ENCODE peak calls at places on chromosomes 2 and 18, in ten cellular contexts. One of them, this sample, is unnamed.

GRCh38 chr18:11808001-11808855 is 43.0 kb upstream of the CHMP1B start:
- DNase-seq in HT-29: no peak
- DNase-seq in iPS-NIHi11: peak
- DNase-seq in T-helper 2 cell: no peak
- DNase-seq in HCT116: peak
- DNase-seq in COLO829: no peak
- DNase-seq in AG10803: peak
- DNase-seq in NCI-H345: no peak
- DNase-seq in sciatic nerve: no peak
- DNase-seq in lower lobe of right lung: no peak
- DNase-seq in this sample: no peak

GRCh38 chr2:47299555-47299954 is 103.4 kb upstream of the MSH2 start:
- DNase-seq in sciatic nerve: no peak
- DNase-seq in iPS-NIHi11: no peak
- DNase-seq in COLO829: no peak
- DNase-seq in AG10803: peak
- DNase-seq in lower lobe of right lung: no peak
- DNase-seq in NCI-H345: no peak
- DNase-seq in T-helper 2 cell: no peak
- DNase-seq in HCT116: no peak
- DNase-seq in HT-29: no peak
- DNase-seq in this sample: no peak

GRCh38 chr2:196592331-196592911 is 47.1 kb upstream of the CCDC150 start:
- DNase-seq in iPS-NIHi11: no peak
- DNase-seq in NCI-H345: peak
- DNase-seq in T-helper 2 cell: no peak
- DNase-seq in HT-29: no peak
- DNase-seq in sciatic nerve: no peak
- DNase-seq in lower lobe of right lung: peak
- DNase-seq in COLO829: no peak
- DNase-seq in HCT116: no peak
- DNase-seq in AG10803: peak
- DNase-seq in this sample: peak

GRCh38 chr2:20141056-20141762 is 83.7 kb downstream of the SDC1 start:
- DNase-seq in iPS-NIHi11: no peak
- DNase-seq in AG10803: peak
- DNase-seq in HCT116: peak
- DNase-seq in HT-29: peak
- DNase-seq in COLO829: peak
- DNase-seq in sciatic nerve: no peak
- DNase-seq in NCI-H345: no peak
- DNase-seq in lower lobe of right lung: peak
- DNase-seq in T-helper 2 cell: no peak
- DNase-seq in this sample: peak

GRCh38 chr2:43412121-43412753 is 183.6 kb downstream of the THADA start:
- DNase-seq in T-helper 2 cell: no peak
- DNase-seq in lower lobe of right lung: no peak
- DNase-seq in sciatic nerve: no peak
- DNase-seq in AG10803: no peak
- DNase-seq in HT-29: no peak
- DNase-seq in iPS-NIHi11: no peak
- DNase-seq in NCI-H345: no peak
- DNase-seq in COLO829: no peak
- DNase-seq in HCT116: no peak
- DNase-seq in this sample: no peak

GRCh38 chr18:3947383-3947782 is 497.4 kb downstream of the TGIF1 start:
- DNase-seq in iPS-NIHi11: no peak
- DNase-seq in HT-29: no peak
- DNase-seq in HCT116: no peak
- DNase-seq in sciatic nerve: no peak
- DNase-seq in AG10803: no peak
- DNase-seq in COLO829: no peak
- DNase-seq in lower lobe of right lung: no peak
- DNase-seq in T-helper 2 cell: no peak
- DNase-seq in NCI-H345: no peak
- DNase-seq in this sample: no peak

GRCh38 chr2:232418466-232419244 is 12.0 kb downstream of the ALPG start:
- DNase-seq in HCT116: no peak
- DNase-seq in iPS-NIHi11: peak
- DNase-seq in T-helper 2 cell: no peak
- DNase-seq in COLO829: no peak
- DNase-seq in sciatic nerve: peak
- DNase-seq in AG10803: no peak
- DNase-seq in HT-29: no peak
- DNase-seq in lower lobe of right lung: peak
- DNase-seq in NCI-H345: no peak
- DNase-seq in this sample: peak

GRCh38 chr2:230068658-230069080 is at the start of gene SLC16A14:
- DNase-seq in AG10803: peak
- DNase-seq in iPS-NIHi11: peak
- DNase-seq in sciatic nerve: no peak
- DNase-seq in T-helper 2 cell: no peak
- DNase-seq in lower lobe of right lung: no peak
- DNase-seq in HCT116: peak
- DNase-seq in NCI-H345: peak
- DNase-seq in HT-29: peak
- DNase-seq in COLO829: no peak
- DNase-seq in this sample: peak

GRCh38 chr2:162732946-162733698 is 105.4 kb downstream of the KCNH7 start:
- DNase-seq in AG10803: no peak
- DNase-seq in lower lobe of right lung: no peak
- DNase-seq in COLO829: no peak
- DNase-seq in HCT116: no peak
- DNase-seq in T-helper 2 cell: no peak
- DNase-seq in sciatic nerve: no peak
- DNase-seq in NCI-H345: peak
- DNase-seq in iPS-NIHi11: no peak
- DNase-seq in HT-29: peak
- DNase-seq in this sample: peak

GRCh38 chr2:10435427-10436204 is 12.5 kb downstream of the ODC1 start:
- DNase-seq in T-helper 2 cell: no peak
- DNase-seq in NCI-H345: no peak
- DNase-seq in COLO829: no peak
- DNase-seq in iPS-NIHi11: no peak
- DNase-seq in AG10803: no peak
- DNase-seq in lower lobe of right lung: no peak
- DNase-seq in sciatic nerve: peak
- DNase-seq in HT-29: no peak
- DNase-seq in HCT116: no peak
- DNase-seq in this sample: no peak

GRCh38 chr2:122062506-122062905 is 307.1 kb downstream of the TSN start:
- DNase-seq in COLO829: no peak
- DNase-seq in HCT116: no peak
- DNase-seq in lower lobe of right lung: no peak
- DNase-seq in AG10803: no peak
- DNase-seq in iPS-NIHi11: no peak
- DNase-seq in sciatic nerve: no peak
- DNase-seq in NCI-H345: no peak
- DNase-seq in HT-29: no peak
- DNase-seq in T-helper 2 cell: no peak
- DNase-seq in this sample: no peak

GRCh38 chr2:62293490-62294212 is 97.7 kb downstream of the B3GNT2 start:
- DNase-seq in COLO829: no peak
- DNase-seq in lower lobe of right lung: peak
- DNase-seq in sciatic nerve: peak
- DNase-seq in iPS-NIHi11: peak
- DNase-seq in HCT116: no peak
- DNase-seq in AG10803: no peak
- DNase-seq in NCI-H345: peak
- DNase-seq in HT-29: peak
- DNase-seq in T-helper 2 cell: no peak
- DNase-seq in this sample: peak

GRCh38 chr2:9594361-9595063 is 36.3 kb downstream of the YWHAQ start:
- DNase-seq in lower lobe of right lung: no peak
- DNase-seq in sciatic nerve: no peak
- DNase-seq in iPS-NIHi11: peak
- DNase-seq in NCI-H345: peak
- DNase-seq in HT-29: peak
- DNase-seq in HCT116: peak
- DNase-seq in T-helper 2 cell: no peak
- DNase-seq in AG10803: peak
- DNase-seq in COLO829: peak
- DNase-seq in this sample: no peak

GRCh38 chr2:163157891-163158511 is 319.4 kb upstream of the KCNH7 start:
- DNase-seq in HCT116: no peak
- DNase-seq in COLO829: peak
- DNase-seq in NCI-H345: no peak
- DNase-seq in AG10803: peak
- DNase-seq in iPS-NIHi11: no peak
- DNase-seq in lower lobe of right lung: no peak
- DNase-seq in sciatic nerve: no peak
- DNase-seq in HT-29: no peak
- DNase-seq in T-helper 2 cell: no peak
- DNase-seq in this sample: peak

GRCh38 chr2:27960237-27960912 is 69.8 kb downstream of the BABAM2 start:
- DNase-seq in HT-29: no peak
- DNase-seq in lower lobe of right lung: no peak
- DNase-seq in sciatic nerve: no peak
- DNase-seq in COLO829: peak
- DNase-seq in HCT116: no peak
- DNase-seq in T-helper 2 cell: no peak
- DNase-seq in AG10803: peak
- DNase-seq in NCI-H345: no peak
- DNase-seq in iPS-NIHi11: no peak
- DNase-seq in this sample: no peak

GRCh38 chr2:64404002-64404731 is 49.8 kb upstream of the LGALSL start:
- DNase-seq in T-helper 2 cell: no peak
- DNase-seq in COLO829: peak
- DNase-seq in HT-29: no peak
- DNase-seq in HCT116: no peak
- DNase-seq in sciatic nerve: peak
- DNase-seq in lower lobe of right lung: peak
- DNase-seq in iPS-NIHi11: peak
- DNase-seq in NCI-H345: no peak
- DNase-seq in AG10803: peak
- DNase-seq in this sample: peak

GRCh38 chr2:197011033-197011432 is 84.5 kb upstream of the PGAP1 start:
- DNase-seq in iPS-NIHi11: no peak
- DNase-seq in AG10803: no peak
- DNase-seq in HT-29: no peak
- DNase-seq in COLO829: no peak
- DNase-seq in lower lobe of right lung: no peak
- DNase-seq in HCT116: no peak
- DNase-seq in NCI-H345: no peak
- DNase-seq in sciatic nerve: no peak
- DNase-seq in T-helper 2 cell: no peak
- DNase-seq in this sample: no peak

GRCh38 chr2:88227446-88227845 is 57.3 kb downstream of the THNSL2 start:
- DNase-seq in HCT116: peak
- DNase-seq in T-helper 2 cell: no peak
- DNase-seq in COLO829: peak
- DNase-seq in lower lobe of right lung: no peak
- DNase-seq in NCI-H345: no peak
- DNase-seq in sciatic nerve: no peak
- DNase-seq in AG10803: peak
- DNase-seq in HT-29: no peak
- DNase-seq in iPS-NIHi11: peak
- DNase-seq in this sample: peak

GRCh38 chr18:45775241-45775676 is 50.2 kb upstream of the SIGLEC15 start:
- DNase-seq in NCI-H345: no peak
- DNase-seq in HCT116: peak
- DNase-seq in HT-29: no peak
- DNase-seq in T-helper 2 cell: peak
- DNase-seq in lower lobe of right lung: peak
- DNase-seq in sciatic nerve: peak
- DNase-seq in AG10803: peak
- DNase-seq in iPS-NIHi11: peak
- DNase-seq in COLO829: no peak
- DNase-seq in this sample: no peak

GRCh38 chr2:135168119-135168872 is 116.2 kb downstream of the RAB3GAP1 start:
- DNase-seq in HT-29: no peak
- DNase-seq in T-helper 2 cell: no peak
- DNase-seq in COLO829: no peak
- DNase-seq in NCI-H345: no peak
- DNase-seq in HCT116: no peak
- DNase-seq in AG10803: no peak
- DNase-seq in sciatic nerve: no peak
- DNase-seq in lower lobe of right lung: no peak
- DNase-seq in iPS-NIHi11: no peak
- DNase-seq in this sample: no peak

GRCh38 chr2:10521356-10521755 is 73.2 kb upstream of the ODC1 start:
- DNase-seq in iPS-NIHi11: peak
- DNase-seq in NCI-H345: no peak
- DNase-seq in AG10803: no peak
- DNase-seq in COLO829: no peak
- DNase-seq in T-helper 2 cell: no peak
- DNase-seq in lower lobe of right lung: no peak
- DNase-seq in HCT116: no peak
- DNase-seq in sciatic nerve: peak
- DNase-seq in HT-29: no peak
- DNase-seq in this sample: no peak

GRCh38 chr18:51053822-51054221 is 23.8 kb downstream of the SMAD4 start:
- DNase-seq in HCT116: no peak
- DNase-seq in sciatic nerve: no peak
- DNase-seq in iPS-NIHi11: no peak
- DNase-seq in T-helper 2 cell: no peak
- DNase-seq in COLO829: no peak
- DNase-seq in NCI-H345: no peak
- DNase-seq in lower lobe of right lung: no peak
- DNase-seq in AG10803: no peak
- DNase-seq in HT-29: no peak
- DNase-seq in this sample: no peak

GRCh38 chr2:589551-589950 is 87.7 kb downstream of the TMEM18 start:
- DNase-seq in HCT116: no peak
- DNase-seq in HT-29: no peak
- DNase-seq in lower lobe of right lung: no peak
- DNase-seq in AG10803: no peak
- DNase-seq in iPS-NIHi11: no peak
- DNase-seq in T-helper 2 cell: no peak
- DNase-seq in COLO829: no peak
- DNase-seq in NCI-H345: no peak
- DNase-seq in sciatic nerve: no peak
- DNase-seq in this sample: no peak

GRCh38 chr18:12032786-12033642 is 51.7 kb downstream of the IMPA2 start:
- DNase-seq in COLO829: peak
- DNase-seq in NCI-H345: no peak
- DNase-seq in lower lobe of right lung: no peak
- DNase-seq in HCT116: no peak
- DNase-seq in iPS-NIHi11: no peak
- DNase-seq in sciatic nerve: peak
- DNase-seq in HT-29: no peak
- DNase-seq in AG10803: peak
- DNase-seq in T-helper 2 cell: no peak
- DNase-seq in this sample: no peak

GRCh38 chr2:72539145-72539552 is 286.7 kb downstream of the EXOC6B start:
- DNase-seq in sciatic nerve: no peak
- DNase-seq in T-helper 2 cell: no peak
- DNase-seq in HT-29: no peak
- DNase-seq in HCT116: no peak
- DNase-seq in AG10803: peak
- DNase-seq in COLO829: peak
- DNase-seq in lower lobe of right lung: no peak
- DNase-seq in NCI-H345: no peak
- DNase-seq in iPS-NIHi11: no peak
- DNase-seq in this sample: no peak

GRCh38 chr2:239910404-239910803 is 114.7 kb downstream of the NDUFA10 start:
- DNase-seq in iPS-NIHi11: no peak
- DNase-seq in AG10803: no peak
- DNase-seq in HT-29: no peak
- DNase-seq in lower lobe of right lung: no peak
- DNase-seq in COLO829: no peak
- DNase-seq in sciatic nerve: no peak
- DNase-seq in NCI-H345: no peak
- DNase-seq in T-helper 2 cell: no peak
- DNase-seq in HCT116: no peak
- DNase-seq in this sample: no peak

GRCh38 chr2:48504647-48505327 is 25.2 kb upstream of the STON1 start:
- DNase-seq in HT-29: no peak
- DNase-seq in T-helper 2 cell: no peak
- DNase-seq in COLO829: no peak
- DNase-seq in AG10803: peak
- DNase-seq in NCI-H345: no peak
- DNase-seq in HCT116: no peak
- DNase-seq in sciatic nerve: no peak
- DNase-seq in iPS-NIHi11: no peak
- DNase-seq in lower lobe of right lung: no peak
- DNase-seq in this sample: no peak

GRCh38 chr18:73136134-73136533 is 268.3 kb upstream of the NETO1 start:
- DNase-seq in HCT116: no peak
- DNase-seq in AG10803: peak
- DNase-seq in HT-29: no peak
- DNase-seq in T-helper 2 cell: no peak
- DNase-seq in iPS-NIHi11: peak
- DNase-seq in lower lobe of right lung: no peak
- DNase-seq in NCI-H345: peak
- DNase-seq in sciatic nerve: no peak
- DNase-seq in COLO829: peak
- DNase-seq in this sample: peak